ENCODE peak calls at places on chromosomes 5 and 9, in nine cellular contexts. T, A, C, W, H, S, D, Y and O are unnamed samples.
A peak's percentile ranks its signal among the peaks of the same experiment; 100 is the strongest.

GRCh38 chr9:9942764-9943424 is 669.9 kb downstream of the PTPRD start:
- DNase-seq in T (no peak), A (peak; percentile 21), C (peak; percentile 67), W (peak; percentile 43), H (peak; percentile 2), S (peak; percentile 37), D (peak; percentile 41), Y (peak; percentile 50), O (peak; percentile 87)

GRCh38 chr9:128845186-128845931 is 15.8 kb upstream of the SPOUT1 start:
- DNase-seq in T (no peak), A (peak; percentile 93), C (no peak), W (peak; percentile 91), H (no peak), S (no peak), D (no peak), Y (no peak), O (no peak)

GRCh38 chr5:58240286-58240685 is 219.6 kb downstream of the PLK2 start:
- DNase-seq in T (no peak), A (no peak), C (no peak), W (no peak), H (no peak), S (peak; percentile 48), D (no peak), Y (no peak), O (peak; percentile 89)

GRCh38 chr5:43215073-43215631 is 23.1 kb downstream of the NIM1K start:
- DNase-seq in T (no peak), A (no peak), C (no peak), W (no peak), H (no peak), S (peak; percentile 77), D (no peak), Y (no peak), O (no peak)

GRCh38 chr9:89891221-89892052 is 286.6 kb downstream of the GADD45G start:
- DNase-seq in T (no peak), A (no peak), C (no peak), W (no peak), H (no peak), S (no peak), D (peak; percentile 61), Y (peak; percentile 30), O (no peak)

GRCh38 chr9:18459958-18460584 is 13.9 kb upstream of the ADAMTSL1 start:
- DNase-seq in T (no peak), A (no peak), C (no peak), W (no peak), H (no peak), S (peak; percentile 75), D (no peak), Y (no peak), O (peak; percentile 85)

GRCh38 chr5:11890777-11891176 is 13.5 kb downstream of the CTNND2 start:
- DNase-seq in T (no peak), A (no peak), C (no peak), W (no peak), H (no peak), S (no peak), D (no peak), Y (no peak), O (no peak)

GRCh38 chr5:6611561-6612256 is 21.1 kb downstream of the NSUN2 start:
- DNase-seq in T (no peak), A (no peak), C (no peak), W (no peak), H (no peak), S (no peak), D (no peak), Y (no peak), O (no peak)

GRCh38 chr5:139863361-139863760 is 67.8 kb downstream of the PSD2 start:
- DNase-seq in T (no peak), A (no peak), C (peak; percentile 68), W (no peak), H (no peak), S (no peak), D (peak; percentile 82), Y (peak; percentile 24), O (no peak)

GRCh38 chr5:28344803-28345433 is 1306.5 kb upstream of the CDH9 start:
- DNase-seq in T (no peak), A (peak; percentile 20), C (no peak), W (peak; percentile 15), H (no peak), S (no peak), D (no peak), Y (no peak), O (peak; percentile 41)

GRCh38 chr5:170353011-170353890 is 35.9 kb downstream of the KCNMB1 start:
- DNase-seq in T (no peak), A (no peak), C (no peak), W (peak; percentile 42), H (no peak), S (no peak), D (no peak), Y (no peak), O (no peak)

DNA sequence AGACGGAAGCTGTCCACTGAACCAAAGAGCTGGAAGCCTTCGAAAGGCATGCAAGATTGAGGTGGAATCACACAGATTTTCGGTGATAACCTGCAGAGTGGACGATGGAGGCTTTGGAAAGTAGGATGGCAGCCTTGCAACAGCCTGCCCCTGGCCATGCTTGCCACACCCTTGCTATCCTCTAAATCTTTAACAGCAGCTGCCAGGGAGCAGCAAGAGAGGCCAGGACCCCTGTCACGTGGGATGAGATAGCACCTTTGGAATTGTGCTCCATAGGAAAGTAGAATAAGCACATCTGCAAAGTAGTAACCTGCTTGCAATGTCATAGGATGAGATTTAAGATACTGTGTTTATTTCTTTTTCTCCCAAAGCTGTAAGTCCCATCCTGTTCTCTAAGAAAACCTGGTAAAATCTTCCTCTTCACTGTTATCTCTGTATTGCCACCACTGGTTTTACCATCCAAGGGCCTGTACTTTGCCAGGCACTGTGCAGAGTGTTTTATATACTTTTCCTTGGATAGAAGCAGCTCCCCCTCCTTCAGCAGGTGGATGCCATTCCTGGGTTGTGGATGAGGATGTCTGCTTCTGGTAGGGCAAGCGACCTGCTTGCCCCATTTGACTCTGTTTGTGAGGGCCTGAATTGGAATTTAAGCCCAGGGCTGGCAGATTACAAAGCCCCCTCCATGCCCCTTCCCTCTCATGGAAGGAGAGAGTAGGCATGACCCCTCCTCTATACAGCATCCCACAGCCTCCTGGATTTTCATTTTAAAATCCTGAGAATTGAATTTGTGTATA is 10.1 kb downstream of the TRIO start:
- DNase-seq in T (no peak), A (no peak), C (peak; percentile 32), W (peak; percentile 43), H (no peak), S (no peak), D (no peak), Y (no peak), O (no peak)
- H3K4me1 ChIP-seq in T (peaks cover 76% of the 10 kb centered on the region), A (no peaks in the 10 kb centered on the region), C (peaks cover 72% of the 10 kb centered on the region), W (peaks cover 76% of the 10 kb centered on the region), H (no peaks in the 10 kb centered on the region), S (peaks cover 71% of the 10 kb centered on the region), D (peaks cover 85% of the 10 kb centered on the region), Y (peaks cover 62% of the 10 kb centered on the region), O (peaks cover 82% of the 10 kb centered on the region)

DNA sequence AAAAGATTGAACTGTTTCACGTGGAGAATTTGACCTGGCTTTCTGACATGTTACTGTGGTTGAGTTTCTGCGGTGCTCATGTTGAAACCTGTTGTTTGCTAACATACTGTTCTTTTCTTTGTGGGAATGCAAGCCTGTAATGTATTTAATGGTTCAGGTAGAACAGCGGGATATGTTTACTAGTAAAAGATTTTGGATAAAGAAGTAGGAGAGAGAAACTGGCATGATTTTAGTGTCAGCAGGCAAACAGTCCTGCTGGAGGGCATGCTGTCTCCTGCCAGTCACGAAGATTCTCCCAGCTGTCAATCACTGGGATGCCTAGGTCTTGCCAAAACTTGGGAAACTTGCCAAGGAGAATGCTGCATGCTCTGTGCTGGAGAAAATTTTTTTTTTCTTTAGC is 263.5 kb downstream of the TAF11L14 start:
- DNase-seq in T (no peak), A (no peak), C (no peak), W (no peak), H (no peak), S (no peak), D (no peak), Y (no peak), O (no peak)
- H3K4me1 ChIP-seq in T (peaks cover 27% of the 10 kb centered on the region), A (no peaks in the 10 kb centered on the region), C (no peaks in the 10 kb centered on the region), W (no peaks in the 10 kb centered on the region), H (no peaks in the 10 kb centered on the region), S (no peaks in the 10 kb centered on the region), D (no peaks in the 10 kb centered on the region), Y (no peaks in the 10 kb centered on the region), O (no peaks in the 10 kb centered on the region)

GRCh38 chr9:75046725-75047345 is 18.7 kb upstream of the CARNMT1 start:
- DNase-seq in T (no peak), A (no peak), C (no peak), W (no peak), H (no peak), S (no peak), D (no peak), Y (no peak), O (no peak)

GRCh38 chr9:75051285-75051684 is 23.2 kb upstream of the CARNMT1 start:
- DNase-seq in T (no peak), A (peak; percentile 36), C (no peak), W (no peak), H (no peak), S (no peak), D (no peak), Y (no peak), O (no peak)

GRCh38 chr9:75047506-75047905 is 19.4 kb upstream of the CARNMT1 start:
- DNase-seq in T (no peak), A (no peak), C (no peak), W (no peak), H (no peak), S (no peak), D (no peak), Y (no peak), O (no peak)
- H3K4me1 ChIP-seq in T (no peaks in the 10 kb centered on the region), A (no peaks in the 10 kb centered on the region), C (no peaks in the 10 kb centered on the region), W (no peaks in the 10 kb centered on the region), H (no peaks in the 10 kb centered on the region), S (no peaks in the 10 kb centered on the region), D (no peaks in the 10 kb centered on the region), Y (no peaks in the 10 kb centered on the region), O (no peaks in the 10 kb centered on the region)

DNA sequence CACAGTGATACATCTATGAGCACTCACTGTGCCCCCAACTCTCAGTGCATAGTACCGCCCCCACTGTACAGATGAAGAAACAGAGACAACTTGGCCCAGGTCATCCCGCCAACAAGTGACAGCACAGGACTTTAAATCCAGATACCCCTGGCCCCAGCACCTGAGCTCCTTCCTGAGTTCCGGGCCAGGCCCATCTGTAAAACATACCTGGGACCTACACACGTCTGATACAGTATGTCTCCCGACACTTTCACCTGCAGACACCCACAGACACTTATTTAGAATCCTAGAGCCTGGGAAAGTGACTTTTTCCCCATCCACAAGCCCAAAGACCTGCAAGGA is 60.8 kb upstream of the SLC25A51 start:
- DNase-seq in T (no peak), A (no peak), C (no peak), W (no peak), H (no peak), S (no peak), D (no peak), Y (no peak), O (no peak)
- H3K4me1 ChIP-seq in T (peaks cover 72% of the 10 kb centered on the region), A (peaks cover 15% of the 10 kb centered on the region), C (peaks cover 54% of the 10 kb centered on the region), W (no peaks in the 10 kb centered on the region), H (no peaks in the 10 kb centered on the region), S (peaks cover 66% of the 10 kb centered on the region), D (peaks cover 42% of the 10 kb centered on the region), Y (peaks cover 61% of the 10 kb centered on the region), O (peaks cover 47% of the 10 kb centered on the region)

GRCh38 chr9:73154760-73155159 is 3.1 kb downstream of the ANXA1 start:
- DNase-seq in T (no peak), A (no peak), C (no peak), W (no peak), H (no peak), S (peak; percentile 39), D (no peak), Y (no peak), O (peak; percentile 29)
- H3K4me1 ChIP-seq in T (peaks cover 71% of the 10 kb centered on the region), A (peaks cover 3% of the 10 kb centered on the region), C (peaks cover 35% of the 10 kb centered on the region), W (no peaks in the 10 kb centered on the region), H (peaks cover 76% of the 10 kb centered on the region), S (peaks cover 32% of the 10 kb centered on the region), D (peaks cover 68% of the 10 kb centered on the region), Y (peaks cover 12% of the 10 kb centered on the region), O (peaks cover 50% of the 10 kb centered on the region)